ENCODE peak calls at places on chromosomes 4 and X, in five cellular contexts. Y is LHCN-M2; U is fibroblast of the aortic adventitia; H is stimulated activated CD4-positive, alpha-beta T cell treated with anti-CD3 and anti-CD28 coated beads, Interleukin-2, amount 100 ng/mL, for 4 hours; Q is HT1080. J is an unnamed sample.

GRCh38 chr4:52837716-52838558 is 24.2 kb upstream of the RASL11B start:
- DNase-seq in Q (peak), Y (peak), H (no peak), U (peak), J (peak)

GRCh38 chrX:34956915-34957314 is 14.3 kb downstream of the FAM47B start:
- DNase-seq in H (no peak), Q (peak), U (peak), Y (peak), J (peak)

GRCh38 chrX:136646602-136647239 is 1.2 kb upstream of the CD40LG start:
- DNase-seq in U (no peak), Q (no peak), H (peak), Y (no peak), J (no peak)

GRCh38 chr4:153931804-153932203 is 142.9 kb upstream of the SFRP2 start:
- DNase-seq in U (peak), Y (no peak), Q (no peak), H (no peak), J (peak)

GRCh38 chr4:75724867-75725724 is 719 bp downstream of the USO1 start:
- DNase-seq in Q (peak), Y (peak), U (peak), H (peak), J (peak)

GRCh38 chr4:98166025-98166730 is 22.9 kb upstream of the STPG2 start:
- DNase-seq in Q (peak), H (no peak), Y (no peak), U (peak), J (peak)

GRCh38 chr4:138522366-138522765 is 280.2 kb upstream of the SLC7A11 start:
- DNase-seq in H (no peak), Q (peak), U (peak), Y (no peak), J (peak)

GRCh38 chr4:39978904-39979303 is 1.2 kb upstream of the PDS5A start:
- DNase-seq in Y (no peak), H (no peak), Q (no peak), U (no peak), J (no peak)

GRCh38 chrX:82092307-82092706 is 890.4 kb downstream of the SH3BGRL start:
- DNase-seq in Y (no peak), H (no peak), Q (no peak), U (no peak), J (no peak)

GRCh38 chrX:68196939-68197791 is 236.1 kb downstream of the OPHN1 start:
- DNase-seq in H (no peak), Y (peak), U (peak), Q (peak), J (peak)

GRCh38 chrX:68018248-68019203 is 414.8 kb downstream of the OPHN1 start:
- DNase-seq in Q (peak), H (no peak), U (peak), Y (peak), J (peak)

J was measured in M059J.